ENCODE peak calls at places on chromosomes 12 and 14, in eight cellular contexts. L, Q, S, G, O, Y, I and P are unnamed samples.

GRCh38 chr12:14664434-14665023 is 31.9 kb downstream of the GUCY2C start:
- DNase-seq in L (no peak), Q (peak), S (no peak), G (no peak), O (no peak), Y (no peak), I (peak), P (peak)

GRCh38 chr14:76937181-76938091 is 91.1 kb downstream of the IRF2BPL start:
- DNase-seq in L (no peak), Q (peak), S (no peak), G (no peak), O (peak), Y (no peak), I (peak), P (no peak)

GRCh38 chr12:64915242-64915641 is 90.8 kb downstream of the TBC1D30 start:
- DNase-seq in L (no peak), Q (no peak), S (no peak), G (no peak), O (no peak), Y (no peak), I (no peak), P (no peak)

GRCh38 chr14:94591871-94592270 is 10.6 kb downstream of the SERPINA5 start:
- DNase-seq in L (no peak), Q (no peak), S (no peak), G (no peak), O (no peak), Y (no peak), I (no peak), P (no peak)

GRCh38 chr14:73728106-73729014 is 14.2 kb upstream of the PNMA1 start:
- DNase-seq in L (peak), Q (peak), S (peak), G (peak), O (peak), Y (peak), I (peak), P (peak)

GRCh38 chr14:69695664-69696527 is 71.0 kb upstream of the SRSF5 start:
- DNase-seq in L (no peak), Q (peak), S (no peak), G (no peak), O (no peak), Y (peak), I (no peak), P (no peak)

GRCh38 chr12:100737168-100737567 is 57.4 kb upstream of the ANO4 start:
- DNase-seq in L (no peak), Q (no peak), S (no peak), G (no peak), O (no peak), Y (no peak), I (no peak), P (no peak)

GRCh38 chr12:92028039-92028709 is 117.5 kb downstream of the BTG1 start:
- DNase-seq in L (no peak), Q (no peak), S (no peak), G (no peak), O (no peak), Y (no peak), I (peak), P (no peak)

GRCh38 chr12:58026892-58027891 is 85.8 kb downstream of the ATP23 start:
- DNase-seq in L (no peak), Q (no peak), S (no peak), G (no peak), O (no peak), Y (no peak), I (no peak), P (no peak)

GRCh38 chr14:32693114-32693513 is 245.6 kb upstream of the NPAS3 start:
- DNase-seq in L (no peak), Q (peak), S (no peak), G (no peak), O (no peak), Y (no peak), I (peak), P (peak)

GRCh38 chr12:122306407-122306806 is 40.1 kb upstream of the VPS33A start:
- DNase-seq in L (no peak), Q (peak), S (no peak), G (no peak), O (no peak), Y (no peak), I (no peak), P (no peak)

GRCh38 chr14:92631098-92631497 is 117.3 kb downstream of the LGMN start:
- DNase-seq in L (no peak), Q (no peak), S (no peak), G (no peak), O (no peak), Y (no peak), I (no peak), P (no peak)

GRCh38 chr12:20624718-20625117 is 70.4 kb upstream of the SLCO1C1 start:
- DNase-seq in L (no peak), Q (peak), S (no peak), G (no peak), O (no peak), Y (no peak), I (peak), P (no peak)

GRCh38 chr12:46409974-46410373 is 37.4 kb upstream of the SLC38A2 start:
- DNase-seq in L (no peak), Q (no peak), S (no peak), G (no peak), O (no peak), Y (no peak), I (no peak), P (no peak)

GRCh38 chr12:55831407-55831880 is 2.1 kb upstream of the DNAJC14 start:
- DNase-seq in L (no peak), Q (no peak), S (no peak), G (no peak), O (no peak), Y (no peak), I (no peak), P (no peak)

GRCh38 chr14:96095581-96096476 is 56.7 kb downstream of the C14orf132 start:
- DNase-seq in L (peak), Q (peak), S (peak), G (no peak), O (peak), Y (no peak), I (peak), P (peak)

GRCh38 chr14:65229431-65230286 is 127.3 kb upstream of the MAX start:
- DNase-seq in L (peak), Q (no peak), S (no peak), G (peak), O (peak), Y (peak), I (peak), P (no peak)

GRCh38 chr12:54749191-54749818 is 101.1 kb upstream of the DCD start:
- DNase-seq in L (no peak), Q (peak), S (peak), G (no peak), O (peak), Y (no peak), I (peak), P (no peak)

GRCh38 chr12:92432724-92433281 is 270.0 kb upstream of the PLEKHG7 start:
- DNase-seq in L (no peak), Q (no peak), S (no peak), G (no peak), O (no peak), Y (no peak), I (no peak), P (no peak)

GRCh38 chr12:107618106-107618505 is 67.5 kb upstream of the PWP1 start:
- DNase-seq in L (no peak), Q (no peak), S (no peak), G (no peak), O (no peak), Y (no peak), I (no peak), P (no peak)

GRCh38 chr12:125029756-125030358 is 35.4 kb upstream of the AACS start:
- DNase-seq in L (no peak), Q (peak), S (no peak), G (no peak), O (no peak), Y (no peak), I (peak), P (no peak)

GRCh38 chr14:47208434-47208833 is 467.0 kb downstream of the MDGA2 start:
- DNase-seq in L (no peak), Q (no peak), S (no peak), G (no peak), O (no peak), Y (no peak), I (no peak), P (no peak)

GRCh38 chr12:29781705-29782266 is 2.0 kb downstream of the TMTC1 start:
- DNase-seq in L (no peak), Q (no peak), S (no peak), G (no peak), O (no peak), Y (no peak), I (no peak), P (no peak)

GRCh38 chr12:93247313-93248057 is 130.2 kb upstream of the NUDT4 start:
- DNase-seq in L (no peak), Q (no peak), S (no peak), G (no peak), O (no peak), Y (no peak), I (no peak), P (no peak)